ENCODE peak calls at places on chromosomes 12 and 14, in ten cellular contexts. One of them, this sample, is unnamed.

GRCh38 chr12:19706936-19707335 is 267.6 kb downstream of the AEBP2 start:
- DNase-seq in activated gamma-delta T cell treated with anti-CD3 and anti-CD28 coated beads, Interleukin-2, amount 50 U/mL, for 16 hours: no peak
- DNase-seq in body of pancreas: no peak
- DNase-seq in activated CD4-positive, alpha-beta memory T cell treated with anti-CD3 and anti-CD28 coated beads for 36 hours: no peak
- DNase-seq in AG08396: no peak
- DNase-seq in stimulated activated naive CD8-positive, alpha-beta T cell treated with anti-CD3 and anti-CD28 coated beads, Interleukin-15, Interleukin-2, amounts not matched to agents 100 U/mL and 50 U/mL, for 24 hours: no peak
- DNase-seq in transverse colon: no peak
- DNase-seq in caudate nucleus: no peak
- DNase-seq in T-helper 9 cell: no peak
- DNase-seq in skeletal muscle cell: no peak
- DNase-seq in this sample: no peak

GRCh38 chr12:1501001-1501400 is 93.4 kb downstream of the FBXL14 start:
- DNase-seq in activated gamma-delta T cell treated with anti-CD3 and anti-CD28 coated beads, Interleukin-2, amount 50 U/mL, for 16 hours: no peak
- DNase-seq in body of pancreas: no peak
- DNase-seq in activated CD4-positive, alpha-beta memory T cell treated with anti-CD3 and anti-CD28 coated beads for 36 hours: no peak
- DNase-seq in AG08396: no peak
- DNase-seq in stimulated activated naive CD8-positive, alpha-beta T cell treated with anti-CD3 and anti-CD28 coated beads, Interleukin-15, Interleukin-2, amounts not matched to agents 100 U/mL and 50 U/mL, for 24 hours: no peak
- DNase-seq in transverse colon: no peak
- DNase-seq in caudate nucleus: no peak
- DNase-seq in T-helper 9 cell: no peak
- DNase-seq in skeletal muscle cell: no peak
- DNase-seq in this sample: no peak

GRCh38 chr12:57258977-57259970 is 8.3 kb upstream of the STAC3 start:
- DNase-seq in activated gamma-delta T cell treated with anti-CD3 and anti-CD28 coated beads, Interleukin-2, amount 50 U/mL, for 16 hours: no peak
- DNase-seq in body of pancreas: peak
- DNase-seq in activated CD4-positive, alpha-beta memory T cell treated with anti-CD3 and anti-CD28 coated beads for 36 hours: no peak
- DNase-seq in AG08396: no peak
- DNase-seq in stimulated activated naive CD8-positive, alpha-beta T cell treated with anti-CD3 and anti-CD28 coated beads, Interleukin-15, Interleukin-2, amounts not matched to agents 100 U/mL and 50 U/mL, for 24 hours: no peak
- DNase-seq in transverse colon: no peak
- DNase-seq in caudate nucleus: no peak
- DNase-seq in T-helper 9 cell: no peak
- DNase-seq in skeletal muscle cell: no peak
- DNase-seq in this sample: no peak

GRCh38 chr14:49497267-49497666 is 88.9 kb downstream of the RPS29 start:
- DNase-seq in activated gamma-delta T cell treated with anti-CD3 and anti-CD28 coated beads, Interleukin-2, amount 50 U/mL, for 16 hours: no peak
- DNase-seq in body of pancreas: no peak
- DNase-seq in activated CD4-positive, alpha-beta memory T cell treated with anti-CD3 and anti-CD28 coated beads for 36 hours: no peak
- DNase-seq in AG08396: no peak
- DNase-seq in stimulated activated naive CD8-positive, alpha-beta T cell treated with anti-CD3 and anti-CD28 coated beads, Interleukin-15, Interleukin-2, amounts not matched to agents 100 U/mL and 50 U/mL, for 24 hours: no peak
- DNase-seq in transverse colon: no peak
- DNase-seq in caudate nucleus: no peak
- DNase-seq in T-helper 9 cell: no peak
- DNase-seq in skeletal muscle cell: no peak
- DNase-seq in this sample: no peak

GRCh38 chr12:21860128-21860527 is 81.1 kb downstream of the ABCC9 start:
- DNase-seq in activated gamma-delta T cell treated with anti-CD3 and anti-CD28 coated beads, Interleukin-2, amount 50 U/mL, for 16 hours: no peak
- DNase-seq in body of pancreas: no peak
- DNase-seq in activated CD4-positive, alpha-beta memory T cell treated with anti-CD3 and anti-CD28 coated beads for 36 hours: no peak
- DNase-seq in AG08396: no peak
- DNase-seq in stimulated activated naive CD8-positive, alpha-beta T cell treated with anti-CD3 and anti-CD28 coated beads, Interleukin-15, Interleukin-2, amounts not matched to agents 100 U/mL and 50 U/mL, for 24 hours: no peak
- DNase-seq in transverse colon: no peak
- DNase-seq in caudate nucleus: no peak
- DNase-seq in T-helper 9 cell: no peak
- DNase-seq in skeletal muscle cell: no peak
- DNase-seq in this sample: no peak

GRCh38 chr14:56044196-56044595 is 74.0 kb upstream of the PELI2 start:
- DNase-seq in activated gamma-delta T cell treated with anti-CD3 and anti-CD28 coated beads, Interleukin-2, amount 50 U/mL, for 16 hours: no peak
- DNase-seq in body of pancreas: no peak
- DNase-seq in activated CD4-positive, alpha-beta memory T cell treated with anti-CD3 and anti-CD28 coated beads for 36 hours: no peak
- DNase-seq in AG08396: no peak
- DNase-seq in stimulated activated naive CD8-positive, alpha-beta T cell treated with anti-CD3 and anti-CD28 coated beads, Interleukin-15, Interleukin-2, amounts not matched to agents 100 U/mL and 50 U/mL, for 24 hours: no peak
- DNase-seq in transverse colon: no peak
- DNase-seq in caudate nucleus: no peak
- DNase-seq in T-helper 9 cell: no peak
- DNase-seq in skeletal muscle cell: no peak
- DNase-seq in this sample: no peak

GRCh38 chr12:53987748-53988147 is 2.8 kb downstream of the HOXC10 start:
- DNase-seq in activated gamma-delta T cell treated with anti-CD3 and anti-CD28 coated beads, Interleukin-2, amount 50 U/mL, for 16 hours: no peak
- DNase-seq in body of pancreas: no peak
- DNase-seq in activated CD4-positive, alpha-beta memory T cell treated with anti-CD3 and anti-CD28 coated beads for 36 hours: no peak
- DNase-seq in AG08396: no peak
- DNase-seq in stimulated activated naive CD8-positive, alpha-beta T cell treated with anti-CD3 and anti-CD28 coated beads, Interleukin-15, Interleukin-2, amounts not matched to agents 100 U/mL and 50 U/mL, for 24 hours: no peak
- DNase-seq in transverse colon: no peak
- DNase-seq in caudate nucleus: no peak
- DNase-seq in T-helper 9 cell: no peak
- DNase-seq in skeletal muscle cell: no peak
- DNase-seq in this sample: no peak

GRCh38 chr14:45359766-45360165 is 106.8 kb upstream of the MIS18BP1 start:
- DNase-seq in activated gamma-delta T cell treated with anti-CD3 and anti-CD28 coated beads, Interleukin-2, amount 50 U/mL, for 16 hours: no peak
- DNase-seq in body of pancreas: no peak
- DNase-seq in activated CD4-positive, alpha-beta memory T cell treated with anti-CD3 and anti-CD28 coated beads for 36 hours: no peak
- DNase-seq in AG08396: no peak
- DNase-seq in stimulated activated naive CD8-positive, alpha-beta T cell treated with anti-CD3 and anti-CD28 coated beads, Interleukin-15, Interleukin-2, amounts not matched to agents 100 U/mL and 50 U/mL, for 24 hours: no peak
- DNase-seq in transverse colon: no peak
- DNase-seq in caudate nucleus: no peak
- DNase-seq in T-helper 9 cell: no peak
- DNase-seq in skeletal muscle cell: no peak
- DNase-seq in this sample: no peak

GRCh38 chr14:23373041-23373440 is 432 bp downstream of the IL25 start:
- DNase-seq in activated gamma-delta T cell treated with anti-CD3 and anti-CD28 coated beads, Interleukin-2, amount 50 U/mL, for 16 hours: no peak
- DNase-seq in body of pancreas: no peak
- DNase-seq in activated CD4-positive, alpha-beta memory T cell treated with anti-CD3 and anti-CD28 coated beads for 36 hours: no peak
- DNase-seq in AG08396: no peak
- DNase-seq in stimulated activated naive CD8-positive, alpha-beta T cell treated with anti-CD3 and anti-CD28 coated beads, Interleukin-15, Interleukin-2, amounts not matched to agents 100 U/mL and 50 U/mL, for 24 hours: no peak
- DNase-seq in transverse colon: no peak
- DNase-seq in caudate nucleus: no peak
- DNase-seq in T-helper 9 cell: no peak
- DNase-seq in skeletal muscle cell: no peak
- DNase-seq in this sample: no peak

GRCh38 chr12:38919191-38919590 is 13.8 kb upstream of the CPNE8 start:
- DNase-seq in activated gamma-delta T cell treated with anti-CD3 and anti-CD28 coated beads, Interleukin-2, amount 50 U/mL, for 16 hours: no peak
- DNase-seq in body of pancreas: no peak
- DNase-seq in activated CD4-positive, alpha-beta memory T cell treated with anti-CD3 and anti-CD28 coated beads for 36 hours: no peak
- DNase-seq in AG08396: peak
- DNase-seq in stimulated activated naive CD8-positive, alpha-beta T cell treated with anti-CD3 and anti-CD28 coated beads, Interleukin-15, Interleukin-2, amounts not matched to agents 100 U/mL and 50 U/mL, for 24 hours: no peak
- DNase-seq in transverse colon: no peak
- DNase-seq in caudate nucleus: no peak
- DNase-seq in T-helper 9 cell: no peak
- DNase-seq in skeletal muscle cell: no peak
- DNase-seq in this sample: no peak

GRCh38 chr14:103541944-103542544 is 13.0 kb downstream of the TRMT61A start:
- DNase-seq in activated gamma-delta T cell treated with anti-CD3 and anti-CD28 coated beads, Interleukin-2, amount 50 U/mL, for 16 hours: no peak
- DNase-seq in body of pancreas: no peak
- DNase-seq in activated CD4-positive, alpha-beta memory T cell treated with anti-CD3 and anti-CD28 coated beads for 36 hours: no peak
- DNase-seq in AG08396: no peak
- DNase-seq in stimulated activated naive CD8-positive, alpha-beta T cell treated with anti-CD3 and anti-CD28 coated beads, Interleukin-15, Interleukin-2, amounts not matched to agents 100 U/mL and 50 U/mL, for 24 hours: no peak
- DNase-seq in transverse colon: no peak
- DNase-seq in caudate nucleus: no peak
- DNase-seq in T-helper 9 cell: no peak
- DNase-seq in skeletal muscle cell: no peak
- DNase-seq in this sample: no peak

GRCh38 chr14:71372411-71372838 is 465.2 kb downstream of the PCNX1 start:
- DNase-seq in activated gamma-delta T cell treated with anti-CD3 and anti-CD28 coated beads, Interleukin-2, amount 50 U/mL, for 16 hours: no peak
- DNase-seq in body of pancreas: no peak
- DNase-seq in activated CD4-positive, alpha-beta memory T cell treated with anti-CD3 and anti-CD28 coated beads for 36 hours: no peak
- DNase-seq in AG08396: peak
- DNase-seq in stimulated activated naive CD8-positive, alpha-beta T cell treated with anti-CD3 and anti-CD28 coated beads, Interleukin-15, Interleukin-2, amounts not matched to agents 100 U/mL and 50 U/mL, for 24 hours: no peak
- DNase-seq in transverse colon: no peak
- DNase-seq in caudate nucleus: no peak
- DNase-seq in T-helper 9 cell: no peak
- DNase-seq in skeletal muscle cell: peak
- DNase-seq in this sample: no peak

GRCh38 chr12:25653487-25654175 is 100.5 kb upstream of the LMNTD1 start:
- DNase-seq in activated gamma-delta T cell treated with anti-CD3 and anti-CD28 coated beads, Interleukin-2, amount 50 U/mL, for 16 hours: no peak
- DNase-seq in body of pancreas: peak
- DNase-seq in activated CD4-positive, alpha-beta memory T cell treated with anti-CD3 and anti-CD28 coated beads for 36 hours: no peak
- DNase-seq in AG08396: no peak
- DNase-seq in stimulated activated naive CD8-positive, alpha-beta T cell treated with anti-CD3 and anti-CD28 coated beads, Interleukin-15, Interleukin-2, amounts not matched to agents 100 U/mL and 50 U/mL, for 24 hours: no peak
- DNase-seq in transverse colon: no peak
- DNase-seq in caudate nucleus: no peak
- DNase-seq in T-helper 9 cell: no peak
- DNase-seq in skeletal muscle cell: no peak
- DNase-seq in this sample: no peak

GRCh38 chr12:31629756-31630732 is 29.4 kb upstream of the ETFBKMT start:
- DNase-seq in activated gamma-delta T cell treated with anti-CD3 and anti-CD28 coated beads, Interleukin-2, amount 50 U/mL, for 16 hours: no peak
- DNase-seq in body of pancreas: peak
- DNase-seq in activated CD4-positive, alpha-beta memory T cell treated with anti-CD3 and anti-CD28 coated beads for 36 hours: no peak
- DNase-seq in AG08396: peak
- DNase-seq in stimulated activated naive CD8-positive, alpha-beta T cell treated with anti-CD3 and anti-CD28 coated beads, Interleukin-15, Interleukin-2, amounts not matched to agents 100 U/mL and 50 U/mL, for 24 hours: no peak
- DNase-seq in transverse colon: no peak
- DNase-seq in caudate nucleus: no peak
- DNase-seq in T-helper 9 cell: no peak
- DNase-seq in skeletal muscle cell: peak
- DNase-seq in this sample: no peak

GRCh38 chr14:61347771-61348443 is 26.5 kb downstream of the PRKCH start:
- DNase-seq in activated gamma-delta T cell treated with anti-CD3 and anti-CD28 coated beads, Interleukin-2, amount 50 U/mL, for 16 hours: no peak
- DNase-seq in body of pancreas: no peak
- DNase-seq in activated CD4-positive, alpha-beta memory T cell treated with anti-CD3 and anti-CD28 coated beads for 36 hours: peak
- DNase-seq in AG08396: no peak
- DNase-seq in stimulated activated naive CD8-positive, alpha-beta T cell treated with anti-CD3 and anti-CD28 coated beads, Interleukin-15, Interleukin-2, amounts not matched to agents 100 U/mL and 50 U/mL, for 24 hours: peak
- DNase-seq in transverse colon: no peak
- DNase-seq in caudate nucleus: no peak
- DNase-seq in T-helper 9 cell: no peak
- DNase-seq in skeletal muscle cell: no peak
- DNase-seq in this sample: no peak

GRCh38 chr12:122499991-122500684 is 594 bp downstream of the ZCCHC8 start:
- DNase-seq in activated gamma-delta T cell treated with anti-CD3 and anti-CD28 coated beads, Interleukin-2, amount 50 U/mL, for 16 hours: peak
- DNase-seq in body of pancreas: peak
- DNase-seq in activated CD4-positive, alpha-beta memory T cell treated with anti-CD3 and anti-CD28 coated beads for 36 hours: peak
- DNase-seq in AG08396: peak
- DNase-seq in stimulated activated naive CD8-positive, alpha-beta T cell treated with anti-CD3 and anti-CD28 coated beads, Interleukin-15, Interleukin-2, amounts not matched to agents 100 U/mL and 50 U/mL, for 24 hours: peak
- DNase-seq in transverse colon: peak
- DNase-seq in caudate nucleus: peak
- DNase-seq in T-helper 9 cell: peak
- DNase-seq in skeletal muscle cell: no peak
- DNase-seq in this sample: no peak

GRCh38 chr12:58920102-58920955 is at the start of gene LRIG3:
- DNase-seq in activated gamma-delta T cell treated with anti-CD3 and anti-CD28 coated beads, Interleukin-2, amount 50 U/mL, for 16 hours: no peak
- DNase-seq in body of pancreas: peak
- DNase-seq in activated CD4-positive, alpha-beta memory T cell treated with anti-CD3 and anti-CD28 coated beads for 36 hours: peak
- DNase-seq in AG08396: peak
- DNase-seq in stimulated activated naive CD8-positive, alpha-beta T cell treated with anti-CD3 and anti-CD28 coated beads, Interleukin-15, Interleukin-2, amounts not matched to agents 100 U/mL and 50 U/mL, for 24 hours: peak
- DNase-seq in transverse colon: peak
- DNase-seq in caudate nucleus: peak
- DNase-seq in T-helper 9 cell: no peak
- DNase-seq in skeletal muscle cell: peak
- DNase-seq in this sample: peak

GRCh38 chr14:42994001-42994736 is 1387.5 kb downstream of the LRFN5 start:
- DNase-seq in activated gamma-delta T cell treated with anti-CD3 and anti-CD28 coated beads, Interleukin-2, amount 50 U/mL, for 16 hours: no peak
- DNase-seq in body of pancreas: no peak
- DNase-seq in activated CD4-positive, alpha-beta memory T cell treated with anti-CD3 and anti-CD28 coated beads for 36 hours: no peak
- DNase-seq in AG08396: no peak
- DNase-seq in stimulated activated naive CD8-positive, alpha-beta T cell treated with anti-CD3 and anti-CD28 coated beads, Interleukin-15, Interleukin-2, amounts not matched to agents 100 U/mL and 50 U/mL, for 24 hours: no peak
- DNase-seq in transverse colon: no peak
- DNase-seq in caudate nucleus: no peak
- DNase-seq in T-helper 9 cell: no peak
- DNase-seq in skeletal muscle cell: peak
- DNase-seq in this sample: no peak

GRCh38 chr14:103008126-103008525 is 49.2 kb downstream of the CDC42BPB start:
- DNase-seq in activated gamma-delta T cell treated with anti-CD3 and anti-CD28 coated beads, Interleukin-2, amount 50 U/mL, for 16 hours: no peak
- DNase-seq in body of pancreas: no peak
- DNase-seq in activated CD4-positive, alpha-beta memory T cell treated with anti-CD3 and anti-CD28 coated beads for 36 hours: no peak
- DNase-seq in AG08396: no peak
- DNase-seq in stimulated activated naive CD8-positive, alpha-beta T cell treated with anti-CD3 and anti-CD28 coated beads, Interleukin-15, Interleukin-2, amounts not matched to agents 100 U/mL and 50 U/mL, for 24 hours: no peak
- DNase-seq in transverse colon: no peak
- DNase-seq in caudate nucleus: no peak
- DNase-seq in T-helper 9 cell: no peak
- DNase-seq in skeletal muscle cell: no peak
- DNase-seq in this sample: no peak

GRCh38 chr12:121534495-121535148 is 46.2 kb downstream of the KDM2B start:
- DNase-seq in activated gamma-delta T cell treated with anti-CD3 and anti-CD28 coated beads, Interleukin-2, amount 50 U/mL, for 16 hours: peak
- DNase-seq in body of pancreas: no peak
- DNase-seq in activated CD4-positive, alpha-beta memory T cell treated with anti-CD3 and anti-CD28 coated beads for 36 hours: peak
- DNase-seq in AG08396: no peak
- DNase-seq in stimulated activated naive CD8-positive, alpha-beta T cell treated with anti-CD3 and anti-CD28 coated beads, Interleukin-15, Interleukin-2, amounts not matched to agents 100 U/mL and 50 U/mL, for 24 hours: peak
- DNase-seq in transverse colon: no peak
- DNase-seq in caudate nucleus: no peak
- DNase-seq in T-helper 9 cell: peak
- DNase-seq in skeletal muscle cell: no peak
- DNase-seq in this sample: no peak

GRCh38 chr14:66281036-66281776 is 205.0 kb upstream of the CCDC196 start:
- DNase-seq in activated gamma-delta T cell treated with anti-CD3 and anti-CD28 coated beads, Interleukin-2, amount 50 U/mL, for 16 hours: no peak
- DNase-seq in body of pancreas: peak
- DNase-seq in activated CD4-positive, alpha-beta memory T cell treated with anti-CD3 and anti-CD28 coated beads for 36 hours: no peak
- DNase-seq in AG08396: no peak
- DNase-seq in stimulated activated naive CD8-positive, alpha-beta T cell treated with anti-CD3 and anti-CD28 coated beads, Interleukin-15, Interleukin-2, amounts not matched to agents 100 U/mL and 50 U/mL, for 24 hours: no peak
- DNase-seq in transverse colon: no peak
- DNase-seq in caudate nucleus: no peak
- DNase-seq in T-helper 9 cell: no peak
- DNase-seq in skeletal muscle cell: no peak
- DNase-seq in this sample: no peak

GRCh38 chr12:67740706-67741105 is 92.2 kb downstream of the DYRK2 start:
- DNase-seq in activated gamma-delta T cell treated with anti-CD3 and anti-CD28 coated beads, Interleukin-2, amount 50 U/mL, for 16 hours: no peak
- DNase-seq in body of pancreas: no peak
- DNase-seq in activated CD4-positive, alpha-beta memory T cell treated with anti-CD3 and anti-CD28 coated beads for 36 hours: no peak
- DNase-seq in AG08396: no peak
- DNase-seq in stimulated activated naive CD8-positive, alpha-beta T cell treated with anti-CD3 and anti-CD28 coated beads, Interleukin-15, Interleukin-2, amounts not matched to agents 100 U/mL and 50 U/mL, for 24 hours: no peak
- DNase-seq in transverse colon: no peak
- DNase-seq in caudate nucleus: no peak
- DNase-seq in T-helper 9 cell: no peak
- DNase-seq in skeletal muscle cell: no peak
- DNase-seq in this sample: no peak

GRCh38 chr14:100634026-100634425 is 46.8 kb upstream of the BEGAIN start:
- DNase-seq in activated gamma-delta T cell treated with anti-CD3 and anti-CD28 coated beads, Interleukin-2, amount 50 U/mL, for 16 hours: no peak
- DNase-seq in body of pancreas: no peak
- DNase-seq in activated CD4-positive, alpha-beta memory T cell treated with anti-CD3 and anti-CD28 coated beads for 36 hours: no peak
- DNase-seq in AG08396: no peak
- DNase-seq in stimulated activated naive CD8-positive, alpha-beta T cell treated with anti-CD3 and anti-CD28 coated beads, Interleukin-15, Interleukin-2, amounts not matched to agents 100 U/mL and 50 U/mL, for 24 hours: no peak
- DNase-seq in transverse colon: no peak
- DNase-seq in caudate nucleus: no peak
- DNase-seq in T-helper 9 cell: no peak
- DNase-seq in skeletal muscle cell: no peak
- DNase-seq in this sample: no peak

GRCh38 chr14:87837306-87837705 is 155.7 kb downstream of the GALC start:
- DNase-seq in activated gamma-delta T cell treated with anti-CD3 and anti-CD28 coated beads, Interleukin-2, amount 50 U/mL, for 16 hours: no peak
- DNase-seq in body of pancreas: no peak
- DNase-seq in activated CD4-positive, alpha-beta memory T cell treated with anti-CD3 and anti-CD28 coated beads for 36 hours: no peak
- DNase-seq in AG08396: no peak
- DNase-seq in stimulated activated naive CD8-positive, alpha-beta T cell treated with anti-CD3 and anti-CD28 coated beads, Interleukin-15, Interleukin-2, amounts not matched to agents 100 U/mL and 50 U/mL, for 24 hours: no peak
- DNase-seq in transverse colon: no peak
- DNase-seq in caudate nucleus: no peak
- DNase-seq in T-helper 9 cell: no peak
- DNase-seq in skeletal muscle cell: no peak
- DNase-seq in this sample: no peak

GRCh38 chr12:104750061-104750460 is 208.0 kb downstream of the SLC41A2 start:
- DNase-seq in activated gamma-delta T cell treated with anti-CD3 and anti-CD28 coated beads, Interleukin-2, amount 50 U/mL, for 16 hours: no peak
- DNase-seq in body of pancreas: peak
- DNase-seq in activated CD4-positive, alpha-beta memory T cell treated with anti-CD3 and anti-CD28 coated beads for 36 hours: no peak
- DNase-seq in AG08396: peak
- DNase-seq in stimulated activated naive CD8-positive, alpha-beta T cell treated with anti-CD3 and anti-CD28 coated beads, Interleukin-15, Interleukin-2, amounts not matched to agents 100 U/mL and 50 U/mL, for 24 hours: no peak
- DNase-seq in transverse colon: peak
- DNase-seq in caudate nucleus: no peak
- DNase-seq in T-helper 9 cell: no peak
- DNase-seq in skeletal muscle cell: peak
- DNase-seq in this sample: peak

GRCh38 chr14:29796853-29797252 is 130.8 kb downstream of the PRKD1 start:
- DNase-seq in activated gamma-delta T cell treated with anti-CD3 and anti-CD28 coated beads, Interleukin-2, amount 50 U/mL, for 16 hours: no peak
- DNase-seq in body of pancreas: no peak
- DNase-seq in activated CD4-positive, alpha-beta memory T cell treated with anti-CD3 and anti-CD28 coated beads for 36 hours: no peak
- DNase-seq in AG08396: no peak
- DNase-seq in stimulated activated naive CD8-positive, alpha-beta T cell treated with anti-CD3 and anti-CD28 coated beads, Interleukin-15, Interleukin-2, amounts not matched to agents 100 U/mL and 50 U/mL, for 24 hours: no peak
- DNase-seq in transverse colon: no peak
- DNase-seq in caudate nucleus: no peak
- DNase-seq in T-helper 9 cell: no peak
- DNase-seq in skeletal muscle cell: no peak
- DNase-seq in this sample: no peak

GRCh38 chr14:77139540-77140342 is 1.9 kb downstream of the ZDHHC22 start:
- DNase-seq in activated gamma-delta T cell treated with anti-CD3 and anti-CD28 coated beads, Interleukin-2, amount 50 U/mL, for 16 hours: peak
- DNase-seq in body of pancreas: peak
- DNase-seq in activated CD4-positive, alpha-beta memory T cell treated with anti-CD3 and anti-CD28 coated beads for 36 hours: peak
- DNase-seq in AG08396: peak
- DNase-seq in stimulated activated naive CD8-positive, alpha-beta T cell treated with anti-CD3 and anti-CD28 coated beads, Interleukin-15, Interleukin-2, amounts not matched to agents 100 U/mL and 50 U/mL, for 24 hours: peak
- DNase-seq in transverse colon: peak
- DNase-seq in caudate nucleus: peak
- DNase-seq in T-helper 9 cell: peak
- DNase-seq in skeletal muscle cell: no peak
- DNase-seq in this sample: no peak

This sample was measured in nucleus accumbens.